ENCODE peak calls at places on chromosomes 6 and 20, in five cellular contexts. D is memory B cell; K is dermis microvascular lymphatic vessel endothelial cell; Y is activated CD4-positive, alpha-beta memory T cell treated with anti-CD3 and anti-CD28 coated beads, Interleukin-2, amount 10 ng/mL, durations not matched to agents 7 days and 5 days; M is HT1080. Q is an unnamed sample.

GRCh38 chr6:20932284-20932683 is 398.0 kb downstream of the CDKAL1 start:
- DNase-seq in D (no peak), K (no peak), Y (no peak), M (no peak), Q (no peak)

GRCh38 chr6:167825059-167825758 is 1.5 kb upstream of the AFDN start:
- DNase-seq in D (no peak), K (no peak), Y (no peak), M (no peak), Q (no peak)

GRCh38 chr6:114581293-114581692 is 238.5 kb upstream of the HS3ST5 start:
- DNase-seq in D (no peak), K (no peak), Y (no peak), M (no peak), Q (no peak)

GRCh38 chr6:118495639-118496296 is 52.3 kb upstream of the PLN start:
- DNase-seq in D (no peak), K (peak; percentile 30), Y (no peak), M (peak; percentile 94), Q (no peak)

GRCh38 chr6:81766482-81767069 is 14.1 kb upstream of the TENT5A start:
- DNase-seq in D (no peak), K (no peak), Y (no peak), M (peak; percentile 61), Q (no peak)

GRCh38 chr6:125584468-125584939 is 164.9 kb upstream of the HEY2 start:
- DNase-seq in D (no peak), K (no peak), Y (no peak), M (peak; percentile 6), Q (no peak)

GRCh38 chr6:3355358-3356055 is 96.8 kb downstream of the PSMG4 start:
- DNase-seq in D (peak; percentile 21), K (peak; percentile 52), Y (no peak), M (peak; percentile 8), Q (peak; percentile 84)

GRCh38 chr20:32208499-32209154 is 947 bp downstream of the POFUT1 start:
- DNase-seq in D (no peak), K (no peak), Y (no peak), M (no peak), Q (no peak)

GRCh38 chr6:44270526-44271405 is 516 bp downstream of the TMEM151B start:
- DNase-seq in D (no peak), K (no peak), Y (no peak), M (no peak), Q (peak; percentile 77)

GRCh38 chr20:24337074-24337473 is 132.4 kb upstream of the SYNDIG1 start:
- DNase-seq in D (no peak), K (no peak), Y (no peak), M (peak; percentile 97), Q (no peak)

GRCh38 chr20:40218296-40218955 is 470.6 kb downstream of the MAFB start:
- DNase-seq in D (no peak), K (no peak), Y (no peak), M (no peak), Q (no peak)

GRCh38 chr6:30688569-30688968 is 2.1 kb upstream of the PPP1R18 start:
- DNase-seq in D (peak; percentile 50), K (no peak), Y (no peak), M (no peak), Q (peak; percentile 88)

GRCh38 chr6:141521440-141521839 is 611.3 kb upstream of the GJE1 start:
- DNase-seq in D (no peak), K (no peak), Y (no peak), M (no peak), Q (no peak)

GRCh38 chr6:13725570-13725969 is 13.9 kb upstream of the RANBP9 start:
- DNase-seq in D (no peak), K (no peak), Y (peak; percentile 32), M (peak; percentile 92), Q (no peak)

GRCh38 chr20:8194721-8195120 is 62.7 kb downstream of the PLCB1 start:
- DNase-seq in D (no peak), K (no peak), Y (no peak), M (no peak), Q (no peak)

GRCh38 chr6:18165746-18166145 is 10.5 kb downstream of the KDM1B start:
- DNase-seq in D (no peak), K (no peak), Y (no peak), M (no peak), Q (no peak)

GRCh38 chr20:32483351-32484220 is 101.5 kb downstream of the NOL4L start:
- DNase-seq in D (no peak), K (peak; percentile 48), Y (peak; percentile 53), M (peak; percentile 92), Q (peak; percentile 93)

GRCh38 chr20:2986466-2986865 is 57.0 kb upstream of the GNRH2 start:
- DNase-seq in D (no peak), K (no peak), Y (peak; percentile 56), M (peak; percentile 34), Q (no peak)

GRCh38 chr6:134880487-134881190 is 69.3 kb downstream of the ALDH8A1 start:
- DNase-seq in D (no peak), K (no peak), Y (no peak), M (no peak), Q (no peak)

GRCh38 chr6:15296735-15297134 is 50.9 kb downstream of the JARID2 start:
- DNase-seq in D (no peak), K (no peak), Y (peak; percentile 60), M (no peak), Q (no peak)

GRCh38 chr6:21800948-21801438 is 207.4 kb downstream of the SOX4 start:
- DNase-seq in D (no peak), K (no peak), Y (no peak), M (peak; percentile 35), Q (no peak)

GRCh38 chr20:63679799-63680305 is 16.6 kb upstream of the TNFRSF6B start:
- DNase-seq in D (no peak), K (no peak), Y (no peak), M (no peak), Q (no peak)

GRCh38 chr6:11798096-11798495 is 19.5 kb upstream of the ADTRP start:
- DNase-seq in D (no peak), K (no peak), Y (no peak), M (no peak), Q (no peak)

GRCh38 chr6:134034478-134034877 is 17.9 kb downstream of the SLC2A12 start:
- DNase-seq in D (no peak), K (no peak), Y (peak; percentile 31), M (no peak), Q (no peak)

GRCh38 chr20:53999077-53999476 is 71.3 kb downstream of the BCAS1 start:
- DNase-seq in D (no peak), K (no peak), Y (no peak), M (no peak), Q (no peak)

GRCh38 chr6:38012573-38012972 is 193.0 kb downstream of the ZFAND3 start:
- DNase-seq in D (no peak), K (peak; percentile 43), Y (no peak), M (peak; percentile 41), Q (no peak)

GRCh38 chr6:64034840-64035656 is 399.4 kb downstream of the PHF3 start:
- DNase-seq in D (no peak), K (no peak), Y (no peak), M (peak; percentile 33), Q (no peak)

GRCh38 chr6:62262283-62262682 is 23.7 kb downstream of the KHDRBS2 start:
- DNase-seq in D (no peak), K (no peak), Y (no peak), M (no peak), Q (no peak)

GRCh38 chr20:1291191-1291741 is 25.2 kb downstream of the SNPH start:
- DNase-seq in D (no peak), K (no peak), Y (no peak), M (peak; percentile 63), Q (no peak)

GRCh38 chr20:38692436-38693411 is 31.6 kb upstream of the SLC32A1 start:
- DNase-seq in D (peak; percentile 49), K (peak; percentile 45), Y (peak; percentile 63), M (peak; percentile 17), Q (no peak)

GRCh38 chr20:17315491-17316231 is 88.8 kb downstream of the PCSK2 start:
- DNase-seq in D (no peak), K (no peak), Y (no peak), M (no peak), Q (no peak)

GRCh38 chr6:162273986-162274385 is 453.6 kb downstream of the PRKN start:
- DNase-seq in D (no peak), K (no peak), Y (no peak), M (no peak), Q (no peak)

GRCh38 chr6:38476141-38476540 is 163.6 kb downstream of the BTBD9 start:
- DNase-seq in D (no peak), K (no peak), Y (no peak), M (no peak), Q (no peak)

GRCh38 chr20:1835531-1835930 is 59.7 kb upstream of the SIRPA start:
- DNase-seq in D (no peak), K (no peak), Y (no peak), M (no peak), Q (no peak)

Q was measured in spleen.